ENCODE peak calls at places on chromosomes 3 and 15, in six cellular contexts. One of them, this sample, is unnamed.

GRCh38 chr3:14472471-14473351 is 67.4 kb downstream of the GRIP2 start:
- DNase-seq in WERI-Rb-1: no peak
- DNase-seq in fibroblast of the aortic adventitia: peak
- DNase-seq in HFFc6: peak
- DNase-seq in pancreas: no peak
- DNase-seq in heart left ventricle: peak
- DNase-seq in this sample: no peak

GRCh38 chr15:68983821-68984517 is 30.5 kb upstream of the NOX5 start:
- DNase-seq in fibroblast of the aortic adventitia: no peak
- DNase-seq in pancreas: no peak
- DNase-seq in HFFc6: no peak
- DNase-seq in WERI-Rb-1: no peak
- DNase-seq in heart left ventricle: no peak
- DNase-seq in this sample: no peak

GRCh38 chr3:94431831-94432230 is 369.0 kb downstream of the NSUN3 start:
- DNase-seq in HFFc6: peak
- DNase-seq in fibroblast of the aortic adventitia: peak
- DNase-seq in pancreas: no peak
- DNase-seq in heart left ventricle: no peak
- DNase-seq in WERI-Rb-1: no peak
- DNase-seq in this sample: no peak

GRCh38 chr3:2303567-2303966 is 204.9 kb downstream of the CNTN4 start:
- DNase-seq in pancreas: peak
- DNase-seq in heart left ventricle: no peak
- DNase-seq in WERI-Rb-1: no peak
- DNase-seq in HFFc6: no peak
- DNase-seq in fibroblast of the aortic adventitia: no peak
- DNase-seq in this sample: no peak

GRCh38 chr3:154130540-154130939 is 9.3 kb downstream of the ARHGEF26 start:
- DNase-seq in heart left ventricle: no peak
- DNase-seq in WERI-Rb-1: no peak
- DNase-seq in fibroblast of the aortic adventitia: no peak
- DNase-seq in pancreas: no peak
- DNase-seq in HFFc6: no peak
- DNase-seq in this sample: no peak

GRCh38 chr15:25169318-25169717 is 214.5 kb downstream of the SNRPN start:
- DNase-seq in heart left ventricle: peak
- DNase-seq in pancreas: peak
- DNase-seq in HFFc6: no peak
- DNase-seq in WERI-Rb-1: peak
- DNase-seq in fibroblast of the aortic adventitia: no peak
- DNase-seq in this sample: peak

GRCh38 chr15:80580536-80581260 is 114.4 kb upstream of the ABHD17C start:
- DNase-seq in WERI-Rb-1: no peak
- DNase-seq in HFFc6: no peak
- DNase-seq in heart left ventricle: no peak
- DNase-seq in fibroblast of the aortic adventitia: no peak
- DNase-seq in pancreas: no peak
- DNase-seq in this sample: no peak

GRCh38 chr15:54559405-54560064 is 581.3 kb downstream of the UNC13C start:
- DNase-seq in heart left ventricle: no peak
- DNase-seq in WERI-Rb-1: no peak
- DNase-seq in HFFc6: no peak
- DNase-seq in fibroblast of the aortic adventitia: no peak
- DNase-seq in pancreas: no peak
- DNase-seq in this sample: no peak

GRCh38 chr3:40179016-40179415 is 130.5 kb upstream of the EIF1B start:
- DNase-seq in pancreas: peak
- DNase-seq in heart left ventricle: peak
- DNase-seq in HFFc6: peak
- DNase-seq in WERI-Rb-1: peak
- DNase-seq in fibroblast of the aortic adventitia: peak
- DNase-seq in this sample: peak

GRCh38 chr3:129101370-129102138 is 20.1 kb downstream of the RAB43 start:
- DNase-seq in WERI-Rb-1: no peak
- DNase-seq in HFFc6: no peak
- DNase-seq in fibroblast of the aortic adventitia: no peak
- DNase-seq in heart left ventricle: no peak
- DNase-seq in pancreas: no peak
- DNase-seq in this sample: no peak

GRCh38 chr15:97904196-97904572 is 56.3 kb upstream of the ARRDC4 start:
- DNase-seq in fibroblast of the aortic adventitia: peak
- DNase-seq in HFFc6: peak
- DNase-seq in heart left ventricle: peak
- DNase-seq in pancreas: peak
- DNase-seq in WERI-Rb-1: peak
- DNase-seq in this sample: peak

GRCh38 chr3:37745921-37746320 is 115.8 kb upstream of the CTDSPL start:
- DNase-seq in HFFc6: no peak
- DNase-seq in heart left ventricle: no peak
- DNase-seq in pancreas: no peak
- DNase-seq in WERI-Rb-1: no peak
- DNase-seq in fibroblast of the aortic adventitia: no peak
- DNase-seq in this sample: no peak

GRCh38 chr15:41811432-41812195 is 16.3 kb upstream of the JMJD7 start:
- DNase-seq in WERI-Rb-1: peak
- DNase-seq in fibroblast of the aortic adventitia: peak
- DNase-seq in pancreas: peak
- DNase-seq in HFFc6: peak
- DNase-seq in heart left ventricle: peak
- DNase-seq in this sample: peak

GRCh38 chr3:47283193-47283537 is 421 bp downstream of the KLHL18 start:
- DNase-seq in fibroblast of the aortic adventitia: no peak
- DNase-seq in heart left ventricle: no peak
- DNase-seq in HFFc6: no peak
- DNase-seq in pancreas: no peak
- DNase-seq in WERI-Rb-1: no peak
- DNase-seq in this sample: peak

GRCh38 chr3:135564696-135565095 is 400.8 kb upstream of the PPP2R3A start:
- DNase-seq in fibroblast of the aortic adventitia: no peak
- DNase-seq in HFFc6: no peak
- DNase-seq in WERI-Rb-1: no peak
- DNase-seq in heart left ventricle: no peak
- DNase-seq in pancreas: no peak
- DNase-seq in this sample: no peak

GRCh38 chr3:194508486-194509449 is 22.0 kb upstream of the ATP13A3 start:
- DNase-seq in heart left ventricle: no peak
- DNase-seq in HFFc6: no peak
- DNase-seq in pancreas: no peak
- DNase-seq in fibroblast of the aortic adventitia: peak
- DNase-seq in WERI-Rb-1: no peak
- DNase-seq in this sample: no peak

GRCh38 chr3:153961498-153961897 is 159.7 kb upstream of the ARHGEF26 start:
- DNase-seq in fibroblast of the aortic adventitia: no peak
- DNase-seq in heart left ventricle: no peak
- DNase-seq in WERI-Rb-1: no peak
- DNase-seq in HFFc6: no peak
- DNase-seq in pancreas: no peak
- DNase-seq in this sample: no peak

GRCh38 chr15:54585063-54585462 is 606.8 kb downstream of the UNC13C start:
- DNase-seq in pancreas: no peak
- DNase-seq in fibroblast of the aortic adventitia: no peak
- DNase-seq in HFFc6: no peak
- DNase-seq in WERI-Rb-1: no peak
- DNase-seq in heart left ventricle: no peak
- DNase-seq in this sample: no peak

GRCh38 chr3:72336821-72337479 is 511.3 kb downstream of the SHQ1 start:
- DNase-seq in WERI-Rb-1: peak
- DNase-seq in heart left ventricle: peak
- DNase-seq in HFFc6: no peak
- DNase-seq in fibroblast of the aortic adventitia: peak
- DNase-seq in pancreas: no peak
- DNase-seq in this sample: peak

GRCh38 chr3:156539802-156540201 is 15.1 kb downstream of the SSR3 start:
- DNase-seq in fibroblast of the aortic adventitia: no peak
- DNase-seq in HFFc6: no peak
- DNase-seq in WERI-Rb-1: no peak
- DNase-seq in pancreas: no peak
- DNase-seq in heart left ventricle: no peak
- DNase-seq in this sample: no peak

GRCh38 chr15:44029940-44030568 is 165.0 kb downstream of the FRMD5 start:
- DNase-seq in HFFc6: peak
- DNase-seq in WERI-Rb-1: no peak
- DNase-seq in heart left ventricle: no peak
- DNase-seq in fibroblast of the aortic adventitia: peak
- DNase-seq in pancreas: no peak
- DNase-seq in this sample: no peak

GRCh38 chr15:25793354-25794050 is 69.6 kb downstream of the ATP10A start:
- DNase-seq in fibroblast of the aortic adventitia: no peak
- DNase-seq in heart left ventricle: peak
- DNase-seq in pancreas: no peak
- DNase-seq in HFFc6: no peak
- DNase-seq in WERI-Rb-1: no peak
- DNase-seq in this sample: no peak

GRCh38 chr15:79989682-79990081 is 18.7 kb upstream of the BCL2A1 start:
- DNase-seq in pancreas: no peak
- DNase-seq in heart left ventricle: no peak
- DNase-seq in HFFc6: peak
- DNase-seq in fibroblast of the aortic adventitia: peak
- DNase-seq in WERI-Rb-1: no peak
- DNase-seq in this sample: no peak

GRCh38 chr3:111616417-111617105 is 21.4 kb upstream of the ZBED2 start:
- DNase-seq in fibroblast of the aortic adventitia: no peak
- DNase-seq in WERI-Rb-1: no peak
- DNase-seq in heart left ventricle: no peak
- DNase-seq in pancreas: no peak
- DNase-seq in HFFc6: peak
- DNase-seq in this sample: no peak

GRCh38 chr3:5122741-5123706 is 932 bp downstream of the ARL8B start:
- DNase-seq in HFFc6: peak
- DNase-seq in pancreas: peak
- DNase-seq in heart left ventricle: no peak
- DNase-seq in WERI-Rb-1: peak
- DNase-seq in fibroblast of the aortic adventitia: peak
- DNase-seq in this sample: peak

GRCh38 chr15:68025860-68026424 is 28.2 kb upstream of the PIAS1 start:
- DNase-seq in heart left ventricle: no peak
- DNase-seq in pancreas: no peak
- DNase-seq in HFFc6: peak
- DNase-seq in WERI-Rb-1: no peak
- DNase-seq in fibroblast of the aortic adventitia: peak
- DNase-seq in this sample: no peak

GRCh38 chr3:128324911-128325592 is 141.6 kb downstream of the DNAJB8 start:
- DNase-seq in pancreas: no peak
- DNase-seq in fibroblast of the aortic adventitia: no peak
- DNase-seq in WERI-Rb-1: no peak
- DNase-seq in HFFc6: no peak
- DNase-seq in heart left ventricle: no peak
- DNase-seq in this sample: no peak

GRCh38 chr15:94086360-94086759 is 145.0 kb upstream of the MCTP2 start:
- DNase-seq in WERI-Rb-1: no peak
- DNase-seq in HFFc6: peak
- DNase-seq in heart left ventricle: no peak
- DNase-seq in fibroblast of the aortic adventitia: peak
- DNase-seq in pancreas: no peak
- DNase-seq in this sample: no peak

GRCh38 chr15:48467801-48468200 is 136.6 kb downstream of the DUT start:
- DNase-seq in heart left ventricle: no peak
- DNase-seq in pancreas: no peak
- DNase-seq in fibroblast of the aortic adventitia: no peak
- DNase-seq in HFFc6: no peak
- DNase-seq in WERI-Rb-1: no peak
- DNase-seq in this sample: no peak

GRCh38 chr15:98611031-98611430 is 37.3 kb upstream of the IGF1R start:
- DNase-seq in heart left ventricle: no peak
- DNase-seq in fibroblast of the aortic adventitia: no peak
- DNase-seq in HFFc6: no peak
- DNase-seq in WERI-Rb-1: no peak
- DNase-seq in pancreas: peak
- DNase-seq in this sample: no peak

GRCh38 chr15:31544361-31544760 is 217.7 kb downstream of the KLF13 start:
- DNase-seq in HFFc6: no peak
- DNase-seq in pancreas: no peak
- DNase-seq in heart left ventricle: no peak
- DNase-seq in WERI-Rb-1: no peak
- DNase-seq in fibroblast of the aortic adventitia: no peak
- DNase-seq in this sample: no peak

GRCh38 chr15:92803852-92804609 is 96.1 kb upstream of the CHD2 start:
- DNase-seq in WERI-Rb-1: no peak
- DNase-seq in pancreas: peak
- DNase-seq in HFFc6: peak
- DNase-seq in fibroblast of the aortic adventitia: peak
- DNase-seq in heart left ventricle: no peak
- DNase-seq in this sample: no peak

GRCh38 chr15:31197497-31198414 is 96.2 kb upstream of the TRPM1 start:
- DNase-seq in fibroblast of the aortic adventitia: no peak
- DNase-seq in WERI-Rb-1: peak
- DNase-seq in pancreas: no peak
- DNase-seq in HFFc6: peak
- DNase-seq in heart left ventricle: peak
- DNase-seq in this sample: peak

GRCh38 chr3:124768812-124769211 is 38.6 kb downstream of the UMPS start:
- DNase-seq in HFFc6: no peak
- DNase-seq in WERI-Rb-1: no peak
- DNase-seq in pancreas: no peak
- DNase-seq in heart left ventricle: no peak
- DNase-seq in fibroblast of the aortic adventitia: no peak
- DNase-seq in this sample: no peak
- TF ChIP-seq CTCF in HFFc6: peak
- TF ChIP-seq CTCF in WERI-Rb-1: no peak
- TF ChIP-seq CTCF in pancreas: peak
- TF ChIP-seq CTCF in heart left ventricle: peak
- TF ChIP-seq CTCF in fibroblast of the aortic adventitia: no peak
- TF ChIP-seq CTCF in this sample: no peak

GRCh38 chr3:172303941-172304558 is 144.2 kb downstream of the GHSR start:
- DNase-seq in fibroblast of the aortic adventitia: no peak
- DNase-seq in WERI-Rb-1: no peak
- DNase-seq in heart left ventricle: no peak
- DNase-seq in HFFc6: no peak
- DNase-seq in pancreas: no peak
- DNase-seq in this sample: no peak
- TF ChIP-seq CTCF in fibroblast of the aortic adventitia: peak
- TF ChIP-seq CTCF in WERI-Rb-1: no peak
- TF ChIP-seq CTCF in heart left ventricle: no peak
- TF ChIP-seq CTCF in HFFc6: peak
- TF ChIP-seq CTCF in pancreas: no peak
- TF ChIP-seq CTCF in this sample: peak

GRCh38 chr3:163779396-163780344 is 1298.6 kb downstream of the SI start:
- DNase-seq in WERI-Rb-1: no peak
- DNase-seq in fibroblast of the aortic adventitia: no peak
- DNase-seq in pancreas: no peak
- DNase-seq in heart left ventricle: no peak
- DNase-seq in HFFc6: no peak
- DNase-seq in this sample: no peak
- TF ChIP-seq CTCF in WERI-Rb-1: no peak
- TF ChIP-seq CTCF in fibroblast of the aortic adventitia: no peak
- TF ChIP-seq CTCF in pancreas: no peak
- TF ChIP-seq CTCF in heart left ventricle: no peak
- TF ChIP-seq CTCF in HFFc6: no peak
- TF ChIP-seq CTCF in this sample: no peak

GRCh38 chr3:70392227-70392626 is 79.8 kb upstream of the MDFIC2 start:
- DNase-seq in WERI-Rb-1: no peak
- DNase-seq in HFFc6: no peak
- DNase-seq in fibroblast of the aortic adventitia: no peak
- DNase-seq in heart left ventricle: no peak
- DNase-seq in pancreas: no peak
- DNase-seq in this sample: no peak
- TF ChIP-seq CTCF in WERI-Rb-1: peak
- TF ChIP-seq CTCF in HFFc6: no peak
- TF ChIP-seq CTCF in fibroblast of the aortic adventitia: no peak
- TF ChIP-seq CTCF in heart left ventricle: no peak
- TF ChIP-seq CTCF in pancreas: no peak
- TF ChIP-seq CTCF in this sample: no peak